ENCODE peak calls at places on chromosomes 3 and 15, in four cellular contexts. O is GM13977, F is GM23338, Z is neural crest cell. V is an unnamed sample.

GRCh38 chr15:45328663-45329062 is 49.7 kb downstream of the GATM start:
- DNase-seq in O (no peak), F (peak), Z (no peak), V (no peak)

GRCh38 chr3:35198857-35199256 is 440.5 kb upstream of the ARPP21 start:
- DNase-seq in Z (no peak), F (no peak), O (no peak), V (no peak)

GRCh38 chr3:186651678-186652215 is 11.5 kb downstream of the FETUB start:
- DNase-seq in F (no peak), Z (no peak), O (no peak), V (no peak)

GRCh38 chr3:28115316-28115715 is 126.1 kb upstream of the CMC1 start:
- DNase-seq in O (no peak), Z (no peak), F (no peak), V (no peak)

GRCh38 chr3:42166662-42167300 is 75.6 kb downstream of the TRAK1 start:
- DNase-seq in F (no peak), Z (no peak), O (no peak), V (no peak)

GRCh38 chr15:99090938-99091337 is 13.9 kb upstream of the SYNM start:
- DNase-seq in O (no peak), Z (no peak), F (peak), V (no peak)

GRCh38 chr3:129585949-129586657 is 20.4 kb downstream of the PLXND1 start:
- DNase-seq in O (no peak), F (no peak), Z (no peak), V (no peak)

GRCh38 chr15:91853501-91853967 is at the start of gene SLCO3A1:
- DNase-seq in Z (peak), F (peak), O (peak), V (no peak)

GRCh38 chr15:51536965-51537574 is 85.5 kb downstream of the DMXL2 start:
- DNase-seq in O (no peak), Z (no peak), F (peak), V (peak)

GRCh38 chr15:48806151-48806550 is 4.7 kb downstream of the CEP152 start:
- DNase-seq in O (no peak), F (peak), Z (no peak), V (no peak)

GRCh38 chr3:172258616-172259015 is 189.6 kb downstream of the GHSR start:
- DNase-seq in Z (no peak), O (no peak), F (peak), V (no peak)

GRCh38 chr3:108297636-108298035 is 1.3 kb downstream of the HHLA2 start:
- DNase-seq in F (peak), Z (no peak), O (no peak), V (no peak)

GRCh38 chr15:90680371-90680935 is 36.7 kb upstream of the BLM start:
- DNase-seq in O (no peak), F (no peak), Z (no peak), V (no peak)

GRCh38 chr15:64146885-64147681 is 4.4 kb upstream of the SNX22 start:
- DNase-seq in F (no peak), Z (no peak), O (no peak), V (no peak)

GRCh38 chr3:99755831-99756230 is 61.8 kb upstream of the CMSS1 start:
- DNase-seq in Z (no peak), F (no peak), O (no peak), V (no peak)

GRCh38 chr3:43783987-43784639 is 93.4 kb downstream of the ABHD5 start:
- DNase-seq in Z (no peak), O (no peak), F (no peak), V (no peak)

GRCh38 chr15:100189849-100190248 is 151.9 kb downstream of the ADAMTS17 start:
- DNase-seq in Z (no peak), O (no peak), F (no peak), V (no peak)

GRCh38 chr3:132228923-132229322 is 88.3 kb upstream of the ACP3 start:
- DNase-seq in O (no peak), Z (no peak), F (no peak), V (no peak)

GRCh38 chr3:149618151-149619123 is 39.4 kb downstream of the WWTR1 start:
- DNase-seq in Z (no peak), O (no peak), F (no peak), V (no peak)

GRCh38 chr15:86773766-86774165 is 694.1 kb downstream of the AGBL1 start:
- DNase-seq in O (no peak), F (peak), Z (no peak), V (no peak)

GRCh38 chr3:51941798-51942602 is at the start of the genes PARP3 and RRP9:
- DNase-seq in Z (peak), F (peak), O (peak), V (peak)

GRCh38 chr3:156643729-156644389 is 30.5 kb upstream of the TIPARP start:
- DNase-seq in F (peak), O (peak), Z (no peak), V (peak)

GRCh38 chr3:36804295-36805055 is 40.1 kb upstream of the DCLK3 start:
- DNase-seq in O (no peak), F (peak), Z (no peak), V (no peak)

GRCh38 chr15:49570672-49571071 is 49.9 kb downstream of the FAM227B start:
- DNase-seq in F (no peak), Z (no peak), O (no peak), V (no peak)

GRCh38 chr15:84816694-84817460 is at the start of gene ALPK3:
- DNase-seq in F (peak), Z (peak), O (no peak), V (peak)

GRCh38 chr15:45499426-45499825 is 23.1 kb downstream of the SLC30A4 start:
- DNase-seq in Z (no peak), F (peak), O (no peak), V (no peak)

GRCh38 chr3:171460226-171461086 is at the start of gene TNIK:
- DNase-seq in Z (peak), F (peak), O (peak), V (peak)

GRCh38 chr3:10471337-10471721 is 34.1 kb downstream of the ATP2B2 start:
- DNase-seq in F (peak), O (no peak), Z (peak), V (no peak)

GRCh38 chr15:35606345-35606744 is 60.4 kb upstream of the DPH6 start:
- DNase-seq in Z (no peak), O (no peak), F (no peak), V (no peak)

GRCh38 chr15:26222781-26223180 is 359.7 kb upstream of the ATP10A start:
- DNase-seq in F (no peak), O (no peak), Z (no peak), V (no peak)

GRCh38 chr3:25396251-25396650 is 31.8 kb upstream of the RARB start:
- DNase-seq in Z (no peak), F (no peak), O (no peak), V (no peak)

GRCh38 chr15:40809051-40809450 is 1.8 kb upstream of the DNAJC17 start:
- DNase-seq in Z (no peak), F (no peak), O (peak), V (no peak)

GRCh38 chr15:63605036-63605435 is 7.8 kb downstream of the FBXL22 start:
- DNase-seq in Z (no peak), F (no peak), O (no peak), V (no peak)

GRCh38 chr3:175121225-175121624 is 262.1 kb downstream of the NAALADL2 start:
- DNase-seq in O (no peak), Z (no peak), F (peak), V (no peak)

GRCh38 chr3:30894521-30895289 is at the start of gene GADL1:
- DNase-seq in O (peak), F (peak), Z (peak), V (no peak)

GRCh38 chr3:122102191-122102935 is 47.2 kb downstream of the CD86 start:
- DNase-seq in Z (no peak), O (peak), F (no peak), V (no peak)

GRCh38 chr3:114867828-114868498 is 279.1 kb downstream of the ZBTB20 start:
- DNase-seq in F (no peak), Z (no peak), O (no peak), V (no peak)

GRCh38 chr3:44058022-44058867 is 183.4 kb upstream of the TOPAZ1 start:
- DNase-seq in F (peak), O (peak), Z (no peak), V (peak)

GRCh38 chr15:35393403-35393802 is 152.6 kb downstream of the DPH6 start:
- DNase-seq in F (no peak), O (no peak), Z (no peak), V (no peak)

GRCh38 chr3:152452318-152452717 is 183.6 kb downstream of the MBNL1 start:
- DNase-seq in Z (no peak), F (no peak), O (no peak), V (no peak)

GRCh38 chr3:50708620-50709019 is 33.9 kb downstream of the DOCK3 start:
- DNase-seq in O (no peak), F (no peak), Z (no peak), V (no peak)
- TF ChIP-seq CTCF in O (no peak), F (no peak), Z (no peak), V (no peak)

GRCh38 chr3:48848816-48849515 is 1.3 kb upstream of the PRKAR2A start:
- DNase-seq in F (no peak), O (no peak), Z (no peak), V (no peak)
- TF ChIP-seq CTCF in F (no peak), O (no peak), Z (no peak), V (no peak)

GRCh38 chr3:125585595-125586223 is 9.6 kb downstream of the OSBPL11 start:
- DNase-seq in F (peak), O (peak), Z (peak), V (peak)

GRCh38 chr3:125587039-125587664 is 8.1 kb downstream of the OSBPL11 start:
- DNase-seq in F (no peak), O (no peak), Z (no peak), V (no peak)

GRCh38 chr3:125582707-125583106 is 12.6 kb downstream of the OSBPL11 start:
- DNase-seq in O (peak), F (peak), Z (no peak), V (peak)
- TF ChIP-seq CTCF in O (peak), F (peak), Z (no peak), V (peak)

GRCh38 chr3:147616998-147617619 is 207.9 kb downstream of the ZIC1 start:
- DNase-seq in O (no peak), Z (no peak), F (peak), V (no peak)
- TF ChIP-seq CTCF in O (peak), Z (peak), F (no peak), V (peak)

GRCh38 chr3:48997714-48998637 is 7.9 kb downstream of the P4HTM start:
- DNase-seq in Z (peak), O (no peak), F (peak), V (no peak)

GRCh38 chr3:48993834-48994233 is 3.8 kb downstream of the P4HTM start:
- DNase-seq in Z (no peak), O (no peak), F (no peak), V (no peak)

GRCh38 chr3:48999085-48999858 is 7.9 kb upstream of the WDR6 start:
- DNase-seq in Z (no peak), F (no peak), O (no peak), V (no peak)

GRCh38 chr3:48996640-48997039 is 6.6 kb downstream of the P4HTM start:
- DNase-seq in F (no peak), O (no peak), Z (no peak), V (no peak)

GRCh38 chr3:48997102-48997637 is 7.1 kb downstream of the P4HTM start:
- DNase-seq in F (no peak), O (no peak), Z (no peak), V (no peak)
- TF ChIP-seq CTCF in F (peak), O (no peak), Z (no peak), V (no peak)

DNA sequence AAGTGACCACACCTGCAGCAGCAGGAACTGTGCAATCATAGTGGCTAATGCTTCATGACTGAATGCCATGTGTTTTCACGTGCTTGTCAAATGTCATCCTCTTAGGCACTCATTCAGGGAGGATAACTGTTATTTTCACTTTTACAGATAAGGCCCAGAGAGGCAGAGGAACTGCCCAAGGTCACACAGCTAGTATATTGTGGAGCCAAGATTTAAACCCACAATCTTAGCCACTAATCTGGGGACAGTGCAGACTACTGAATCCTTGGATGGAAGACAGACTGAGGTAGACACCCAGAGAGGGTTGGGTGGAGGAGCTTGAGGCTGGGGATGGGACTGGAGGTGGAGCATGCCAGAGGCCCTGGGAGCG is 9.8 kb upstream of the CLK3 start:
- DNase-seq in O (no peak), Z (no peak), F (no peak), V (no peak)
- TF ChIP-seq CTCF in O (no peak), Z (no peak), F (no peak), V (no peak)

DNA sequence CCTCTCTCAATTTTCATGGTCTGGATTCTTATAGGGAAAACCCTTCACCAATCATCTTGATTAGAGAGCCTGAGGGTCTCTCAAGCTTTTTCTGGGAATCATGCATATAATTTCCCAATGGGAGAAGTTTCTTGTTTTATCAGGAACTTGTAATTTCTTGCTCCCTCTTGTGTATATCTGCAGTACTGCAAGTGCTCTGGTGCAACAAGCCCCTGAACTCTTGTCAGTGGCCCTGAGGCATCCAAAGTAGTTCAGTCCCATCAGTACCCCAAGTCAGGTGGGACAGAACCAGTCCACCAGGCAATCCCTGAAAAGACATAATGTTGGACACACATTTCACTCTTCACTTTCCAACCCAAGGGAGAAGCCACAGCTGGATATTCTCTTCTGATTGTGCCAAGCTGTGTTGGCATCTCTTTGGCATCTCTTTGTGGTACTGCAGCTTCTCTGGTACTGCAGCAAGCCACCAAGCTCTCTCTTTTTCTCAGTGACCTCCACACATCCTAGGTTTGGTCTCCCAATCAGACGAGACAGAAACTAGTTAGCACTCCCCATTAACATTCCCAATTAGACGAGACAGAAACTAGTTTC is 214.5 kb downstream of the ZIC4 start:
- DNase-seq in O (peak), Z (peak), F (peak), V (no peak)
- TF ChIP-seq CTCF in O (peak), Z (peak), F (peak), V (peak)